ENCODE peak calls at places on chromosomes 12 and 14, in five cellular contexts. Z, W, U, B and C are unnamed samples.

GRCh38 chr14:89190779-89191513 is 226.1 kb downstream of the FOXN3 start:
- DNase-seq in Z (no peak), W (no peak), U (no peak), B (no peak), C (no peak)

GRCh38 chr12:31562594-31563328 is 28.2 kb downstream of the DENND5B start:
- DNase-seq in Z (no peak), W (no peak), U (no peak), B (no peak), C (no peak)

GRCh38 chr12:42129595-42130204 is 15.0 kb downstream of the GXYLT1 start:
- DNase-seq in Z (peak; percentile 78), W (no peak), U (peak; percentile 63), B (no peak), C (no peak)

GRCh38 chr14:31965735-31966598 is 111.1 kb upstream of the ARHGAP5 start:
- DNase-seq in Z (peak; percentile 44), W (peak; percentile 52), U (peak; percentile 96), B (no peak), C (no peak)

GRCh38 chr14:22432348-22432976 is 156.6 kb downstream of the DAD1 start:
- DNase-seq in Z (peak; percentile 77), W (no peak), U (no peak), B (no peak), C (no peak)

GRCh38 chr12:116880817-116881324 is 370 bp downstream of the HRK start:
- DNase-seq in Z (peak; percentile 76), W (peak; percentile 70), U (peak; percentile 27), B (no peak), C (peak; percentile 38)

GRCh38 chr14:104970231-104971068 is 7.7 kb downstream of the AHNAK2 start:
- DNase-seq in Z (peak; percentile 90), W (peak; percentile 34), U (no peak), B (no peak), C (no peak)

GRCh38 chr14:104253223-104253822 is 114.9 kb downstream of the KIF26A start:
- DNase-seq in Z (no peak), W (no peak), U (no peak), B (no peak), C (no peak)

GRCh38 chr12:55724226-55724939 is 4.2 kb downstream of the RDH5 start:
- DNase-seq in Z (peak; percentile 82), W (peak; percentile 51), U (peak; percentile 60), B (no peak), C (no peak)

GRCh38 chr12:16602412-16602811 is 3.5 kb downstream of the LMO3 start:
- DNase-seq in Z (no peak), W (no peak), U (no peak), B (no peak), C (no peak)

GRCh38 chr14:68679746-68680467 is 113.0 kb downstream of the ZFP36L1 start:
- DNase-seq in Z (no peak), W (no peak), U (peak; percentile 13), B (no peak), C (no peak)
- TF ChIP-seq KDM1A in Z (no peak), W (no peak), U (no peak), B (no peak), C (no peak)

DNA sequence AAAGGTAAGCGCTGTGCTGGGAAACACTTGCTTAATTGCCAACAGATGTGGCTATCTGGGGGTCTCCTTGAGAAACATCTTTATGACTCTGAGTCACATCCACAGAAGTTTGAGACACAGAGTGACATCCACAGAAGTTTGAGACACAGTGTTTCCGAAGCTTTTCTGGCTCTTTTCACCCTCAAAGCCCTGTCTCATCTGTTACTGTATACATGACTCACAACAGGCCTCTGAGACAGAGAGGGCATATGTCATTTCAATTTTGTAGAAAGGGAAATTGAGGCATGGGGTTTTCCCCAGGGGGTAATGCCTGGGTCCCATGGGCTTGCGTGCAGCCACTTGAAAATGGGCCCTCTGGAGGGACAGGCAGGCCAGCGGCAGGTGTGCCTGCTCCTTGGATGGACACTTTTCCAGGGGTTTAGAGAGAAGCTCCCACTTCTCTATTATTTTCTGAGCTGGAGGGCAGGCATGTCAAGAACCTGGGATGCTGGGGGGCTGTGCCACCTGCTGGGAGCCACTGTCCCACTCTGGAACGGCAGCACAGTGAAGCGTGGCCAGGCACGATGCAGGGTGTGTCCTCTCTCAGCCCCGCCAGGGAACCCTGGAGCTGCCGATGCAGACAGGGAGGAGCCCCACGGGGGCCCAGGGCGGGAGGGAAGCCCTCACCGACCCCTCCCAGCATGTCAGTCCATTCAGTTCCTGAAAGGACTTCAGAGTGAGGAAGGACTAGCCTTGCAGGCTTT is 111.3 kb upstream of the FKBP4 start:
- DNase-seq in Z (no peak), W (no peak), U (no peak), B (no peak), C (no peak)
- TF ChIP-seq KDM1A in Z (no peak), W (no peak), U (no peak), B (no peak), C (no peak)

GRCh38 chr12:70581199-70581598 is 56.0 kb downstream of the PTPRB start:
- DNase-seq in Z (no peak), W (no peak), U (no peak), B (no peak), C (no peak)

GRCh38 chr12:70571029-70571428 is 66.2 kb downstream of the PTPRB start:
- DNase-seq in Z (no peak), W (no peak), U (no peak), B (no peak), C (no peak)

GRCh38 chr12:70571705-70572269 is 65.4 kb downstream of the PTPRB start:
- DNase-seq in Z (no peak), W (no peak), U (peak; percentile 50), B (no peak), C (no peak)

GRCh38 chr12:70577283-70577634 is 60.0 kb downstream of the PTPRB start:
- DNase-seq in Z (no peak), W (no peak), U (no peak), B (no peak), C (no peak)

GRCh38 chr12:70576341-70577282 is 60.6 kb downstream of the PTPRB start:
- DNase-seq in Z (peak; percentile 75), W (peak; percentile 49), U (peak; percentile 64), B (peak; percentile 7), C (no peak)
- TF ChIP-seq KDM1A in Z (no peak), W (no peak), U (no peak), B (no peak), C (no peak)

GRCh38 chr14:77337880-77338279 is 17.0 kb downstream of the GSTZ1 start:
- DNase-seq in Z (no peak), W (no peak), U (no peak), B (no peak), C (no peak)
- TF ChIP-seq KDM1A in Z (no peak), W (no peak), U (no peak), B (no peak), C (no peak)

GRCh38 chr14:24481622-24482324 is 26.3 kb downstream of the CMA1 start:
- DNase-seq in Z (peak; percentile 65), W (peak; percentile 73), U (peak; percentile 97), B (peak; percentile 17), C (peak; percentile 89)
- TF ChIP-seq KDM1A in Z (no peak), W (no peak), U (peak; percentile 43), B (no peak), C (no peak)

DNA sequence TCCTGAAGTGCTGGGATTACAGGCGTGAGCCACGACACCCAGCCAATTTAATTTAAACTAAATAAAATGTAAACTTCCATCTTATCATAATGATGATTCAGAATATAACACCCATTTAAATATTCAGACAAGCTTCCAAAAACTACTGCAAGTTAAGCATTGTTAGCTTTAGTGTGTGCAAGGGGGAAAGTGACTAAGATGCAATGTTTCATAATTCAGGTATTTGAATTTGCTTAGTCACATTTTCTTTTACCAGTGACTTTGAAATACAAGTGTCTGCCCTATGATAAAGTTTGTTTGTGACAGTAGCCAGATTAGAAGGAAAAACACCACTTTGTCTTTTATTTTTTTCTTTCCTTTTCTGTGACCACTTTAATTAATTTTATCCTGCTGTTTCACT is 2.2 kb upstream of the CFAP54 start:
- DNase-seq in Z (peak; percentile 63), W (no peak), U (no peak), B (no peak), C (no peak)
- TF ChIP-seq KDM1A in Z (no peak), W (no peak), U (no peak), B (no peak), C (no peak)

GRCh38 chr14:45091696-45092095 is 7.8 kb downstream of the PRPF39 start:
- DNase-seq in Z (no peak), W (no peak), U (no peak), B (no peak), C (no peak)
- TF ChIP-seq KDM1A in Z (no peak), W (no peak), U (no peak), B (no peak), C (no peak)

GRCh38 chr12:57063991-57064725 is 14.2 kb upstream of the MYO1A start:
- DNase-seq in Z (no peak), W (no peak), U (no peak), B (peak; percentile 69), C (no peak)

GRCh38 chr12:57066245-57066644 is 12.3 kb downstream of the NEMP1 start:
- DNase-seq in Z (no peak), W (no peak), U (no peak), B (no peak), C (no peak)

GRCh38 chr12:57072661-57073060 is 5.9 kb downstream of the NEMP1 start:
- DNase-seq in Z (no peak), W (no peak), U (no peak), B (no peak), C (no peak)

DNA sequence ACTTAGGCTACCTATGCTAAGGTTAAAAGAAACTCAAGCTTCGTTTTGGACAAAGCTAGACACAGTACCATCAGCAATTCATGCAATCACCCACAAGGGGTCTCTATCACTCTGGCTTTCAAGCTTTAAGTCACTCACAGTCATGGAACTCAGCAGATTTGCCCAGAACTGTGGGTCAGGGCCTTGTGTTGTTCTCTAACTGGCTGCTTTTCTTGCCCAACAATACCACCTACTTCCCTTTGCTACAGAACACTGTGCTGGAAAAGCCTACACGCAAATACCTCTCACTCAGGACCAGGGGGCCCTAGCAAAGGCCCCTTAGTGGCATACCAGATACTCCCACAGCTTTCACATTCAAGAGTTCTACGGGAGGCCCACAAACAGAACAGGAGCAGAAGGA is 9.1 kb downstream of the NEMP1 start:
- DNase-seq in Z (peak; percentile 86), W (peak; percentile 48), U (peak; percentile 81), B (no peak), C (no peak)
- TF ChIP-seq KDM1A in Z (no peak), W (no peak), U (no peak), B (no peak), C (no peak)

GRCh38 chr14:93936926-93937325 is 9.8 kb downstream of the FAM181A start:
- DNase-seq in Z (no peak), W (no peak), U (no peak), B (no peak), C (no peak)
- TF ChIP-seq KDM1A in Z (no peak), W (no peak), U (no peak), B (no peak), C (no peak)